ENCODE peak calls at places on chromosomes 3 and 15, in seven cellular contexts. G, C, O, V, L, T and Y are unnamed samples.

GRCh38 chr3:158702815-158703481 is 29.3 kb downstream of the RARRES1 start:
- DNase-seq in G (no peak), C (no peak), O (peak), V (no peak), L (no peak), T (peak), Y (no peak)

GRCh38 chr3:176661432-176661964 is 535.8 kb downstream of the TBL1XR1 start:
- DNase-seq in G (no peak), C (no peak), O (no peak), V (no peak), L (no peak), T (no peak), Y (no peak)

GRCh38 chr3:15535757-15536156 is 14.3 kb upstream of the COLQ start:
- DNase-seq in G (peak), C (no peak), O (no peak), V (no peak), L (no peak), T (peak), Y (peak)

GRCh38 chr3:120446891-120447668 is 3.7 kb downstream of the FSTL1 start:
- DNase-seq in G (no peak), C (no peak), O (no peak), V (no peak), L (no peak), T (no peak), Y (no peak)

GRCh38 chr15:95495033-95495541 is 835.4 kb upstream of the NR2F2 start:
- DNase-seq in G (no peak), C (no peak), O (no peak), V (no peak), L (no peak), T (no peak), Y (no peak)

GRCh38 chr3:137642831-137643230 is 121.3 kb upstream of the SOX14 start:
- DNase-seq in G (no peak), C (no peak), O (no peak), V (peak), L (no peak), T (no peak), Y (no peak)

GRCh38 chr3:31043184-31043819 is 148.8 kb upstream of the GADL1 start:
- DNase-seq in G (no peak), C (no peak), O (no peak), V (no peak), L (no peak), T (peak), Y (no peak)

GRCh38 chr3:129449279-129450115 is 9.5 kb downstream of the IFT122 start:
- DNase-seq in G (no peak), C (no peak), O (no peak), V (no peak), L (no peak), T (no peak), Y (no peak)

GRCh38 chr15:39582286-39582976 is 1.6 kb downstream of the THBS1 start:
- DNase-seq in G (no peak), C (peak), O (peak), V (no peak), L (peak), T (no peak), Y (no peak)

GRCh38 chr15:40743921-40744809 is 10.9 kb downstream of the RMDN3 start:
- DNase-seq in G (peak), C (no peak), O (no peak), V (no peak), L (no peak), T (peak), Y (no peak)

GRCh38 chr3:126961791-126962461 is 21.0 kb upstream of the PLXNA1 start:
- DNase-seq in G (no peak), C (no peak), O (no peak), V (peak), L (peak), T (no peak), Y (no peak)

GRCh38 chr3:190048831-190049541 is 71.7 kb downstream of the P3H2 start:
- DNase-seq in G (no peak), C (peak), O (no peak), V (no peak), L (peak), T (peak), Y (no peak)

GRCh38 chr3:193996641-193997089 is 139.3 kb upstream of the HES1 start:
- DNase-seq in G (no peak), C (no peak), O (no peak), V (no peak), L (no peak), T (no peak), Y (no peak)

GRCh38 chr3:129605593-129606521 is 619 bp downstream of the PLXND1 start:
- DNase-seq in G (peak), C (peak), O (no peak), V (no peak), L (no peak), T (peak), Y (no peak)

GRCh38 chr3:134078169-134078821 is 48.6 kb upstream of the SLCO2A1 start:
- DNase-seq in G (no peak), C (no peak), O (no peak), V (no peak), L (no peak), T (no peak), Y (no peak)

GRCh38 chr3:32340039-32340438 is 51.6 kb upstream of the CMTM7 start:
- DNase-seq in G (peak), C (peak), O (no peak), V (no peak), L (no peak), T (peak), Y (peak)

GRCh38 chr3:127419140-127419539 is 131.3 kb upstream of the PRR20G start:
- DNase-seq in G (no peak), C (no peak), O (no peak), V (no peak), L (no peak), T (no peak), Y (no peak)

GRCh38 chr3:13045904-13046568 is 27.2 kb downstream of the IQSEC1 start:
- DNase-seq in G (no peak), C (no peak), O (no peak), V (peak), L (no peak), T (no peak), Y (no peak)